ENCODE peak calls at places on chromosome 7, in ten cellular contexts. Q is HL-60, U is AG09319, V is suprapubic skin, X is colonic mucosa, H is lower lobe of right lung, M is dorsolateral prefrontal cortex, J is glutamatergic neuron, E is breast epithelium, N is HFFc6. O is an unnamed sample.

GRCh38 chr7:143811-144453 is 48.4 kb upstream of the FAM20C start:
- DNase-seq in U (no peak), H (no peak), V (peak; percentile 44), J (no peak), M (no peak), X (peak; percentile 16), N (no peak), Q (no peak), E (no peak), O (peak; percentile 12)

GRCh38 chr7:44561962-44562621 is 11.6 kb downstream of the DDX56 start:
- DNase-seq in H (no peak), M (no peak), V (no peak), E (no peak), U (no peak), J (no peak), N (peak; percentile 55), Q (no peak), X (peak; percentile 76), O (no peak)

GRCh38 chr7:39413866-39414668 is 152.1 kb upstream of the YAE1 start:
- DNase-seq in Q (peak; percentile 4), X (peak; percentile 32), J (peak; percentile 72), H (peak; percentile 61), N (no peak), U (no peak), M (peak; percentile 45), V (peak; percentile 68), E (no peak), O (peak; percentile 35)

GRCh38 chr7:641269-641671 is 85.2 kb upstream of the DNAAF5 start:
- DNase-seq in X (no peak), M (no peak), U (no peak), H (no peak), N (no peak), E (no peak), V (no peak), J (no peak), Q (no peak), O (no peak)

GRCh38 chr7:133794490-133794889 is 332.6 kb upstream of the LRGUK start:
- DNase-seq in H (no peak), Q (no peak), E (no peak), N (peak; percentile 7), X (no peak), J (no peak), V (no peak), U (no peak), M (no peak), O (no peak)

GRCh38 chr7:47636111-47636692 is 54.3 kb upstream of the TNS3 start:
- DNase-seq in H (no peak), E (peak; percentile 55), M (no peak), U (no peak), X (no peak), V (no peak), Q (no peak), J (no peak), N (no peak), O (no peak)

GRCh38 chr7:70694357-70694908 is 437.5 kb upstream of the GALNT17 start:
- DNase-seq in X (peak; percentile 43), V (no peak), H (peak; percentile 53), N (no peak), J (peak; percentile 66), U (no peak), M (no peak), E (no peak), Q (no peak), O (peak; percentile 61)

GRCh38 chr7:43248961-43249807 is 136.7 kb downstream of the HECW1 start:
- DNase-seq in E (no peak), Q (no peak), J (no peak), M (no peak), X (peak; percentile 61), H (peak; percentile 51), V (peak; percentile 61), N (peak; percentile 78), U (peak; percentile 16), O (no peak)

GRCh38 chr7:14403587-14403986 is 414.1 kb upstream of the ETV1 start:
- DNase-seq in Q (no peak), M (no peak), U (no peak), N (no peak), H (no peak), V (no peak), X (no peak), J (no peak), E (no peak), O (no peak)

GRCh38 chr7:6558837-6559236 is 7.6 kb upstream of the GRID2IP start:
- DNase-seq in M (no peak), U (no peak), X (peak; percentile 31), N (peak; percentile 56), E (no peak), J (peak; percentile 46), V (no peak), H (no peak), Q (peak; percentile 59), O (no peak)

GRCh38 chr7:11923376-11923922 is 91.5 kb upstream of the THSD7A start:
- DNase-seq in X (no peak), M (no peak), Q (no peak), V (no peak), N (no peak), H (no peak), E (no peak), U (no peak), J (no peak), O (no peak)

GRCh38 chr7:33261585-33261984 is 132.2 kb downstream of the BBS9 start:
- DNase-seq in J (no peak), N (no peak), X (no peak), H (no peak), M (no peak), Q (no peak), U (no peak), V (no peak), E (no peak), O (no peak)

GRCh38 chr7:134832367-134832766 is 52.9 kb downstream of the CALD1 start:
- DNase-seq in Q (no peak), M (no peak), X (no peak), H (no peak), U (no peak), J (no peak), N (no peak), V (no peak), E (no peak), O (no peak)

GRCh38 chr7:9488555-9488954 is 1055.1 kb downstream of the NXPH1 start:
- DNase-seq in H (no peak), J (no peak), U (peak; percentile 20), X (no peak), V (no peak), N (peak; percentile 69), E (no peak), M (no peak), Q (no peak), O (no peak)

GRCh38 chr7:39379416-39379815 is 186.8 kb upstream of the YAE1 start:
- DNase-seq in H (no peak), V (no peak), X (no peak), J (no peak), E (no peak), Q (no peak), U (no peak), N (no peak), M (no peak), O (no peak)

DNA sequence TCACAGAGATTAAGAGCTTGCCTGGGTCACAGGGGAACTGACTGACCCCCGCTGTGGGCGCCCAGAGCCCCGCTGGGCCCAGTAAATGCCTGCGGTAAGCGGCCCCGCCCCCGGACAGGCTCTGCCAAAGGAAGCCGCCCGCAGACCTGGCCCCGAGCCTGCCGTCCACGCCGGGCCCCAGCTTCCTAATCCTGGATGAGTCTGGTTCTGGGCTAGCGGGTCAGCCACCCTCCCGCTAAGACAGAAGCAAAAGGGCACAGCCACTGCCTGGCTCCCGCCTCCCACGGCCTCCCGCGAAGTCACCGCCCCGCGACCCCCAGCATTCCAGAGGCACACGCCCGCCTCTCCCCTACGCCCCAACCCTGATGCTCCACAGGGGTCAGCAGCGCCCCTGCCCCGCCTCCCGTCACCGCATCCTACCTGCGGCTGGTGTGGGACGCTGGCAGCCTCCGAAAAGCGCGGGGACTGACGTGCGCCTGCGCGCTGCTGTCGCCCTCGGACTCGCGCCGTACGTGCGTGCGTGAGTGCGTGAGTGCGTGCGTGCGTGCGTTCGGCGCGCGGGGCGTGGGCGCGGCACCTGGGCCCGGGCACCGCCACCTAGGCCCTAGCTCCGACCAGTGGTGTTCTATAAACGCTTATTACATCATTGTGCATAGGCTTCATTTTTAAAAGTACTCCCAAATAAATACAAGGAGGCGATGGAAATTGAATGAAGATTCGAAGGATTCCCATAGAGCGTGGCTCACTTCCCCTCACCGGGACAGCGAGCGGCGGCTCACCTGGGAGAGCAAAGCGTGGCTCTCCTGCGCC is at the start of gene FIGNL1:
- DNase-seq in E (peak; percentile 42), N (peak; percentile 41), M (peak; percentile 84), Q (peak; percentile 87), U (peak; percentile 40), V (peak; percentile 80), J (peak; percentile 76), X (peak; percentile 82), H (peak; percentile 90), O (peak; percentile 63)
- TF ChIP-seq CTCF in E (no peak), N (no peak), M (no peak), Q (no peak), U (no peak), V (no peak), J (no peak), X (no peak), H (no peak), O (no peak)

GRCh38 chr7:5320391-5320790 is 37.6 kb downstream of the SLC29A4 start:
- DNase-seq in M (no peak), X (no peak), N (no peak), E (no peak), V (no peak), U (no peak), J (no peak), H (no peak), Q (no peak), O (no peak)
- TF ChIP-seq CTCF in M (no peak), X (no peak), N (no peak), E (no peak), V (no peak), U (no peak), J (no peak), H (no peak), Q (no peak), O (no peak)

DNA sequence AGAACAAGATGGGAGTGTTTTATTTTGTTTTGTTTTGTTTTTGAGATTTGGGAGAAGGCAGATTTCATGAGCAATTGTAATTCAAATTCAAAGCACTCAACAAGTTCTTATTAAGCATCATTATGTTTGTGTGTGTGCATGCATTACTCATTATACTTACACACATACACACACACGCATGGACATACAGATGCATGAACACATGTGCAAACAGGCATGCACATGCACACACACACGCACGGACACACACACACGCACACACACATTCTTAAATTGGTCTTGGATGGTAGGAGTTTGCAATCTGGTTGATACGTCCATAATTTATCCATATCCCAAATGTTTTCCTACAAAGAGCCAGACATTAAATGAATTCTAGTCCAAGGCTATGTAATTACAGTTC is 702.8 kb downstream of the INHBA start:
- DNase-seq in H (no peak), J (no peak), E (no peak), X (no peak), Q (no peak), U (no peak), N (no peak), V (no peak), M (no peak), O (no peak)
- TF ChIP-seq CTCF in H (no peak), J (no peak), E (no peak), X (no peak), Q (no peak), U (no peak), N (no peak), V (no peak), M (no peak), O (no peak)

DNA sequence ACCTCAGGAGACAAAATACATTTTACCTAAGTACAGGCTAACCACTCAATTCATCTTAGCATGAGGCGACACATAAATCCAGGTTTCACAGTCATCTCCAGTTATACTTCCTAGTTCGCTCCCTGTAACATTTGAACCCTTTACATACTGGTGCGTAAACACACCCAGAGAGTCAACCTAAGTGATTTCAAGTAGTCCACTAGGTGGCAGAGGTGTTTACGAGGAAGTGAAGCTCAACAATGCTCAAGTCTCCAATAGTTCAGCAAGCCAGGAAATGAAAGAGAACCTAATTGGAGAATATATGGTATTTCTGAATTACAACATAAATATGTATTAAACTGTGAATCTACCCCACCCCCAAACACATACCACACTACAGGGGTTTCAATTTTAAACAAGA is 76.3 kb upstream of the ABCB5 start:
- DNase-seq in J (no peak), U (no peak), M (no peak), E (no peak), X (no peak), V (no peak), Q (peak; percentile 11), N (no peak), H (no peak), O (no peak)
- TF ChIP-seq CTCF in J (no peak), U (no peak), M (no peak), E (no peak), X (no peak), V (no peak), Q (peak; percentile 5), N (no peak), H (no peak), O (no peak)